ENCODE peak calls at places on chromosomes 5 and 9, in seven cellular contexts. One of them, this sample, is unnamed.

GRCh38 chr9:115640887-115641286 is 512.7 kb upstream of the PAPPA start:
- DNase-seq in naive B cell: no peak
- DNase-seq in T-helper 1 cell: no peak
- DNase-seq in GM04504: no peak
- DNase-seq in amygdala: no peak
- DNase-seq in stimulated activated CD4-positive, alpha-beta T cell treated with anti-CD3 and anti-CD28 coated beads, Interleukin-4, amount 100 ng/mL, for 24 hours: no peak
- DNase-seq in NCI-H1417: no peak
- DNase-seq in this sample: peak

GRCh38 chr5:51131266-51131665 is 252.0 kb upstream of the ISL1 start:
- DNase-seq in naive B cell: no peak
- DNase-seq in T-helper 1 cell: no peak
- DNase-seq in GM04504: no peak
- DNase-seq in amygdala: no peak
- DNase-seq in stimulated activated CD4-positive, alpha-beta T cell treated with anti-CD3 and anti-CD28 coated beads, Interleukin-4, amount 100 ng/mL, for 24 hours: no peak
- DNase-seq in NCI-H1417: no peak
- DNase-seq in this sample: no peak

GRCh38 chr5:54093081-54093492 is 217.3 kb downstream of the ARL15 start:
- DNase-seq in naive B cell: no peak
- DNase-seq in T-helper 1 cell: no peak
- DNase-seq in GM04504: no peak
- DNase-seq in amygdala: no peak
- DNase-seq in stimulated activated CD4-positive, alpha-beta T cell treated with anti-CD3 and anti-CD28 coated beads, Interleukin-4, amount 100 ng/mL, for 24 hours: no peak
- DNase-seq in NCI-H1417: peak
- DNase-seq in this sample: no peak

GRCh38 chr9:4796988-4797956 is 4.5 kb downstream of the RCL1 start:
- DNase-seq in naive B cell: no peak
- DNase-seq in T-helper 1 cell: no peak
- DNase-seq in GM04504: no peak
- DNase-seq in amygdala: no peak
- DNase-seq in stimulated activated CD4-positive, alpha-beta T cell treated with anti-CD3 and anti-CD28 coated beads, Interleukin-4, amount 100 ng/mL, for 24 hours: peak
- DNase-seq in NCI-H1417: no peak
- DNase-seq in this sample: no peak

GRCh38 chr5:147143215-147143614 is 91.6 kb upstream of the STK32A start:
- DNase-seq in naive B cell: no peak
- DNase-seq in T-helper 1 cell: no peak
- DNase-seq in GM04504: no peak
- DNase-seq in amygdala: no peak
- DNase-seq in stimulated activated CD4-positive, alpha-beta T cell treated with anti-CD3 and anti-CD28 coated beads, Interleukin-4, amount 100 ng/mL, for 24 hours: no peak
- DNase-seq in NCI-H1417: no peak
- DNase-seq in this sample: no peak

GRCh38 chr5:77398896-77399295 is 93.2 kb downstream of the WDR41 start:
- DNase-seq in naive B cell: no peak
- DNase-seq in T-helper 1 cell: no peak
- DNase-seq in GM04504: no peak
- DNase-seq in amygdala: no peak
- DNase-seq in stimulated activated CD4-positive, alpha-beta T cell treated with anti-CD3 and anti-CD28 coated beads, Interleukin-4, amount 100 ng/mL, for 24 hours: no peak
- DNase-seq in NCI-H1417: no peak
- DNase-seq in this sample: no peak

GRCh38 chr5:154740957-154741356 is 14.2 kb upstream of the LARP1 start:
- DNase-seq in naive B cell: no peak
- DNase-seq in T-helper 1 cell: no peak
- DNase-seq in GM04504: peak
- DNase-seq in amygdala: peak
- DNase-seq in stimulated activated CD4-positive, alpha-beta T cell treated with anti-CD3 and anti-CD28 coated beads, Interleukin-4, amount 100 ng/mL, for 24 hours: no peak
- DNase-seq in NCI-H1417: no peak
- DNase-seq in this sample: no peak

GRCh38 chr9:78871452-78872331 is 574.8 kb downstream of the PSAT1 start:
- DNase-seq in naive B cell: no peak
- DNase-seq in T-helper 1 cell: no peak
- DNase-seq in GM04504: peak
- DNase-seq in amygdala: no peak
- DNase-seq in stimulated activated CD4-positive, alpha-beta T cell treated with anti-CD3 and anti-CD28 coated beads, Interleukin-4, amount 100 ng/mL, for 24 hours: no peak
- DNase-seq in NCI-H1417: no peak
- DNase-seq in this sample: peak

GRCh38 chr5:134085411-134085810 is 29.1 kb upstream of the TCF7 start:
- DNase-seq in naive B cell: no peak
- DNase-seq in T-helper 1 cell: no peak
- DNase-seq in GM04504: no peak
- DNase-seq in amygdala: no peak
- DNase-seq in stimulated activated CD4-positive, alpha-beta T cell treated with anti-CD3 and anti-CD28 coated beads, Interleukin-4, amount 100 ng/mL, for 24 hours: no peak
- DNase-seq in NCI-H1417: no peak
- DNase-seq in this sample: no peak

GRCh38 chr5:72515211-72515610 is 8.0 kb upstream of the ZNF366 start:
- DNase-seq in naive B cell: no peak
- DNase-seq in T-helper 1 cell: no peak
- DNase-seq in GM04504: no peak
- DNase-seq in amygdala: no peak
- DNase-seq in stimulated activated CD4-positive, alpha-beta T cell treated with anti-CD3 and anti-CD28 coated beads, Interleukin-4, amount 100 ng/mL, for 24 hours: no peak
- DNase-seq in NCI-H1417: no peak
- DNase-seq in this sample: no peak

GRCh38 chr9:122474561-122474960 is 3.2 kb downstream of the OR1J1 start:
- DNase-seq in naive B cell: no peak
- DNase-seq in T-helper 1 cell: no peak
- DNase-seq in GM04504: no peak
- DNase-seq in amygdala: no peak
- DNase-seq in stimulated activated CD4-positive, alpha-beta T cell treated with anti-CD3 and anti-CD28 coated beads, Interleukin-4, amount 100 ng/mL, for 24 hours: no peak
- DNase-seq in NCI-H1417: no peak
- DNase-seq in this sample: no peak

GRCh38 chr9:130140701-130141100 is 31.5 kb upstream of the NCS1 start:
- DNase-seq in naive B cell: no peak
- DNase-seq in T-helper 1 cell: no peak
- DNase-seq in GM04504: no peak
- DNase-seq in amygdala: no peak
- DNase-seq in stimulated activated CD4-positive, alpha-beta T cell treated with anti-CD3 and anti-CD28 coated beads, Interleukin-4, amount 100 ng/mL, for 24 hours: peak
- DNase-seq in NCI-H1417: no peak
- DNase-seq in this sample: no peak

GRCh38 chr5:141510160-141510559 is 21.3 kb downstream of the PCDHGC5 start:
- DNase-seq in naive B cell: no peak
- DNase-seq in T-helper 1 cell: no peak
- DNase-seq in GM04504: no peak
- DNase-seq in amygdala: no peak
- DNase-seq in stimulated activated CD4-positive, alpha-beta T cell treated with anti-CD3 and anti-CD28 coated beads, Interleukin-4, amount 100 ng/mL, for 24 hours: no peak
- DNase-seq in NCI-H1417: no peak
- DNase-seq in this sample: no peak

GRCh38 chr5:73318308-73318719 is 130.3 kb downstream of the FOXD1 start:
- DNase-seq in naive B cell: no peak
- DNase-seq in T-helper 1 cell: no peak
- DNase-seq in GM04504: no peak
- DNase-seq in amygdala: no peak
- DNase-seq in stimulated activated CD4-positive, alpha-beta T cell treated with anti-CD3 and anti-CD28 coated beads, Interleukin-4, amount 100 ng/mL, for 24 hours: no peak
- DNase-seq in NCI-H1417: no peak
- DNase-seq in this sample: no peak

GRCh38 chr5:128227984-128228383 is 144.4 kb downstream of the SLC12A2 start:
- DNase-seq in naive B cell: no peak
- DNase-seq in T-helper 1 cell: no peak
- DNase-seq in GM04504: peak
- DNase-seq in amygdala: no peak
- DNase-seq in stimulated activated CD4-positive, alpha-beta T cell treated with anti-CD3 and anti-CD28 coated beads, Interleukin-4, amount 100 ng/mL, for 24 hours: no peak
- DNase-seq in NCI-H1417: no peak
- DNase-seq in this sample: peak

GRCh38 chr5:91092859-91093843 is 290.0 kb downstream of the ARRDC3 start:
- DNase-seq in naive B cell: no peak
- DNase-seq in T-helper 1 cell: no peak
- DNase-seq in GM04504: no peak
- DNase-seq in amygdala: no peak
- DNase-seq in stimulated activated CD4-positive, alpha-beta T cell treated with anti-CD3 and anti-CD28 coated beads, Interleukin-4, amount 100 ng/mL, for 24 hours: no peak
- DNase-seq in NCI-H1417: no peak
- DNase-seq in this sample: no peak

GRCh38 chr9:72586388-72587160 is 65.2 kb downstream of the TMC1 start:
- DNase-seq in naive B cell: no peak
- DNase-seq in T-helper 1 cell: no peak
- DNase-seq in GM04504: peak
- DNase-seq in amygdala: no peak
- DNase-seq in stimulated activated CD4-positive, alpha-beta T cell treated with anti-CD3 and anti-CD28 coated beads, Interleukin-4, amount 100 ng/mL, for 24 hours: peak
- DNase-seq in NCI-H1417: no peak
- DNase-seq in this sample: peak

GRCh38 chr9:30996761-30997160 is 1387.7 kb upstream of the ACO1 start:
- DNase-seq in naive B cell: no peak
- DNase-seq in T-helper 1 cell: no peak
- DNase-seq in GM04504: no peak
- DNase-seq in amygdala: no peak
- DNase-seq in stimulated activated CD4-positive, alpha-beta T cell treated with anti-CD3 and anti-CD28 coated beads, Interleukin-4, amount 100 ng/mL, for 24 hours: no peak
- DNase-seq in NCI-H1417: no peak
- DNase-seq in this sample: no peak

GRCh38 chr5:15346738-15347137 is 153.2 kb upstream of the FBXL7 start:
- DNase-seq in naive B cell: no peak
- DNase-seq in T-helper 1 cell: no peak
- DNase-seq in GM04504: no peak
- DNase-seq in amygdala: no peak
- DNase-seq in stimulated activated CD4-positive, alpha-beta T cell treated with anti-CD3 and anti-CD28 coated beads, Interleukin-4, amount 100 ng/mL, for 24 hours: no peak
- DNase-seq in NCI-H1417: no peak
- DNase-seq in this sample: no peak

GRCh38 chr9:94952553-94953373 is 226.3 kb downstream of the AOPEP start:
- DNase-seq in naive B cell: no peak
- DNase-seq in T-helper 1 cell: no peak
- DNase-seq in GM04504: no peak
- DNase-seq in amygdala: peak
- DNase-seq in stimulated activated CD4-positive, alpha-beta T cell treated with anti-CD3 and anti-CD28 coated beads, Interleukin-4, amount 100 ng/mL, for 24 hours: no peak
- DNase-seq in NCI-H1417: no peak
- DNase-seq in this sample: no peak

This sample was measured in BJ.